ENCODE peak calls at places on chromosomes 3 and 15, in ten cellular contexts. R is GM12878, B is upper lobe of right lung, Z is fibroblast of pulmonary artery, P is HCT116, K is HFFc6, U is PC-3, N is Caco-2, L is heart right ventricle, C is mammary epithelial cell. V is an unnamed sample.

GRCh38 chr15:69504352-69505040 is 51.9 kb downstream of the RPLP1 start:
- DNase-seq in K (no peak), N (no peak), U (no peak), P (no peak), Z (no peak), R (no peak), B (no peak), C (no peak), L (no peak), V (no peak)

GRCh38 chr3:112649478-112649735 is 8.5 kb upstream of the CCDC80 start:
- DNase-seq in C (no peak), B (no peak), N (no peak), L (no peak), P (no peak), R (no peak), K (peak; percentile 91), Z (peak; percentile 55), U (peak; percentile 7), V (no peak)

GRCh38 chr3:140436421-140436820 is 241.4 kb upstream of the TRIM42 start:
- DNase-seq in P (no peak), R (no peak), K (no peak), Z (no peak), B (no peak), L (no peak), C (no peak), N (no peak), U (no peak), V (no peak)

GRCh38 chr3:178257491-178257890 is 278.7 kb upstream of the KCNMB2 start:
- DNase-seq in L (no peak), P (no peak), C (no peak), K (no peak), N (no peak), U (no peak), B (no peak), R (no peak), Z (no peak), V (no peak)

GRCh38 chr3:159165972-159166371 is 364.1 kb downstream of the MFSD1 start:
- DNase-seq in Z (peak; percentile 11), C (no peak), B (no peak), K (no peak), U (no peak), L (no peak), P (no peak), R (no peak), N (no peak), V (no peak)

GRCh38 chr3:127820871-127821853 is 1.2 kb downstream of the MGLL start:
- DNase-seq in K (no peak), U (peak; percentile 78), P (no peak), B (peak; percentile 72), N (no peak), R (no peak), C (no peak), Z (no peak), L (no peak), V (no peak)

GRCh38 chr3:32488609-32489008 is 14.0 kb downstream of the CMTM6 start:
- DNase-seq in B (no peak), Z (no peak), P (no peak), C (no peak), L (no peak), R (no peak), N (no peak), K (no peak), U (no peak), V (no peak)

GRCh38 chr3:142586803-142587406 is 8.4 kb upstream of the ATR start:
- DNase-seq in N (peak; percentile 49), Z (peak; percentile 88), P (peak; percentile 80), L (peak; percentile 40), C (peak; percentile 78), U (peak; percentile 93), R (no peak), K (peak; percentile 83), B (no peak), V (no peak)

GRCh38 chr15:41801185-41801584 is 26.7 kb upstream of the JMJD7 start:
- DNase-seq in K (no peak), B (no peak), P (no peak), C (no peak), N (no peak), U (no peak), L (no peak), R (no peak), Z (no peak), V (no peak)

GRCh38 chr15:94239474-94239873 is 8.1 kb downstream of the MCTP2 start:
- DNase-seq in L (no peak), C (peak; percentile 73), R (no peak), U (no peak), K (no peak), Z (no peak), P (no peak), B (no peak), N (no peak), V (no peak)

GRCh38 chr15:55823699-55824098 is 80.7 kb upstream of the PRTG start:
- DNase-seq in R (no peak), U (no peak), K (no peak), C (no peak), L (peak; percentile 14), Z (peak; percentile 33), P (no peak), B (no peak), N (no peak), V (no peak)

GRCh38 chr15:84645496-84645895 is 8.6 kb downstream of the WDR73 start:
- DNase-seq in K (no peak), Z (no peak), B (no peak), P (no peak), R (no peak), L (no peak), U (no peak), N (no peak), C (no peak), V (peak; percentile 78)

GRCh38 chr3:124584552-124585391 is 145.5 kb upstream of the UMPS start:
- DNase-seq in B (peak; percentile 91), P (peak; percentile 38), K (no peak), C (peak; percentile 66), R (no peak), N (peak; percentile 89), U (peak; percentile 84), Z (peak; percentile 21), L (peak; percentile 79), V (no peak)

GRCh38 chr3:124246949-124247348 is 255.0 kb upstream of the ROPN1 start:
- DNase-seq in P (peak; percentile 12), B (no peak), Z (peak; percentile 39), K (no peak), N (no peak), L (no peak), U (peak; percentile 62), R (no peak), C (no peak), V (no peak)

GRCh38 chr3:129248286-129248979 is 973 bp upstream of the COPG1 start:
- DNase-seq in C (no peak), N (no peak), L (no peak), K (no peak), U (peak; percentile 48), R (no peak), Z (no peak), B (no peak), P (no peak), V (no peak)
- TF ChIP-seq CTCF in C (no peak), N (no peak), L (no peak), K (no peak), U (no peak), R (no peak), Z (no peak), B (no peak), P (no peak), V (no peak)

GRCh38 chr3:5232570-5232969 is 45.1 kb downstream of the EDEM1 start:
- DNase-seq in U (no peak), Z (no peak), R (no peak), C (no peak), P (no peak), L (no peak), N (no peak), K (no peak), B (no peak), V (no peak)
- TF ChIP-seq CTCF in U (peak; percentile 36), Z (no peak), R (no peak), C (no peak), P (peak; percentile 26), L (no peak), N (peak; percentile 40), K (peak; percentile 25), B (no peak), V (peak; percentile 23)

GRCh38 chr3:69160107-69160506 is 37.7 kb upstream of the LMOD3 start:
- DNase-seq in K (no peak), B (no peak), Z (no peak), U (no peak), R (no peak), L (no peak), N (no peak), P (no peak), C (no peak), V (no peak)

GRCh38 chr3:69160525-69160924 is 38.1 kb upstream of the LMOD3 start:
- DNase-seq in N (no peak), L (no peak), R (no peak), Z (no peak), U (no peak), C (no peak), B (no peak), P (no peak), K (no peak), V (no peak)

GRCh38 chr3:69161587-69162196 is 39.3 kb upstream of the LMOD3 start:
- DNase-seq in C (peak; percentile 47), U (peak; percentile 52), P (peak; percentile 41), N (no peak), R (peak; percentile 25), K (peak; percentile 42), B (no peak), Z (peak; percentile 75), L (peak; percentile 25), V (no peak)

GRCh38 chr3:69164296-69164695 is 41.9 kb upstream of the LMOD3 start:
- DNase-seq in N (no peak), R (no peak), K (no peak), B (no peak), U (no peak), L (no peak), P (no peak), Z (no peak), C (peak; percentile 21), V (no peak)

GRCh38 chr3:69162205-69162980 is 40.0 kb upstream of the LMOD3 start:
- DNase-seq in B (no peak), N (no peak), K (no peak), C (no peak), P (no peak), R (no peak), Z (no peak), L (no peak), U (no peak), V (no peak)
- TF ChIP-seq CTCF in B (no peak), N (no peak), K (no peak), C (no peak), P (no peak), R (no peak), Z (no peak), L (no peak), U (no peak), V (no peak)

GRCh38 chr15:73153447-73153846 is 101.2 kb downstream of the NEO1 start:
- DNase-seq in Z (no peak), R (no peak), L (no peak), B (no peak), K (no peak), P (no peak), U (no peak), C (no peak), N (no peak), V (no peak)

GRCh38 chr15:73150831-73151230 is 98.6 kb downstream of the NEO1 start:
- DNase-seq in Z (no peak), N (no peak), K (no peak), C (peak; percentile 12), P (no peak), B (no peak), L (no peak), R (no peak), U (no peak), V (no peak)

GRCh38 chr15:73153024-73153423 is 100.8 kb downstream of the NEO1 start:
- DNase-seq in R (no peak), U (no peak), Z (no peak), C (no peak), N (no peak), P (no peak), K (no peak), B (no peak), L (no peak), V (no peak)

GRCh38 chr15:73156431-73157191 is 104.3 kb downstream of the NEO1 start:
- DNase-seq in U (no peak), P (no peak), K (no peak), Z (no peak), R (no peak), B (no peak), L (no peak), N (no peak), C (no peak), V (no peak)
- TF ChIP-seq CTCF in U (no peak), P (peak; percentile 9), K (no peak), Z (no peak), R (peak; percentile 10), B (no peak), L (no peak), N (no peak), C (no peak), V (no peak)

V was measured in chondrocyte.